ENCODE peak calls at places on chromosome 4, in nine cellular contexts. I, G, F, C, H, V, K, U and Q are unnamed samples.

GRCh38 chr4:26175016-26175786 is 145.6 kb upstream of the RBPJ start:
- DNase-seq in F (no peak), K (no peak), V (no peak), I (no peak), H (no peak), U (no peak), C (no peak), G (no peak), Q (no peak)

GRCh38 chr4:8391972-8392371 is 48.6 kb downstream of the ACOX3 start:
- DNase-seq in I (no peak), V (no peak), U (no peak), H (no peak), C (peak), K (peak), G (no peak), F (peak), Q (no peak)

GRCh38 chr4:101345271-101345595 is 2.1 kb downstream of the PPP3CA start:
- DNase-seq in H (peak), V (no peak), I (no peak), K (peak), U (no peak), C (peak), G (no peak), F (no peak), Q (no peak)

GRCh38 chr4:142414336-142414945 is 431.7 kb downstream of the INPP4B start:
- DNase-seq in I (no peak), H (no peak), V (no peak), U (no peak), F (no peak), C (no peak), K (no peak), G (no peak), Q (no peak)

GRCh38 chr4:87863486-87863885 is 30.7 kb downstream of the MEPE start:
- DNase-seq in F (no peak), C (no peak), G (no peak), U (no peak), K (no peak), H (no peak), I (peak), V (no peak), Q (no peak)

GRCh38 chr4:183362916-183363542 is 40.8 kb upstream of the CLDN24 start:
- DNase-seq in K (no peak), I (peak), V (peak), G (no peak), H (no peak), C (peak), F (no peak), U (peak), Q (no peak)

GRCh38 chr4:89496851-89497250 is 189.3 kb upstream of the GPRIN3 start:
- DNase-seq in V (no peak), G (no peak), I (no peak), C (peak), H (no peak), F (no peak), U (no peak), K (no peak), Q (no peak)

GRCh38 chr4:102684605-102685052 is 76.1 kb downstream of the MANBA start:
- DNase-seq in V (no peak), H (no peak), K (no peak), C (peak), I (no peak), F (peak), G (peak), U (peak), Q (peak)

GRCh38 chr4:41241919-41242318 is 14.8 kb upstream of the UCHL1 start:
- DNase-seq in V (no peak), K (no peak), I (no peak), G (no peak), H (no peak), C (no peak), F (no peak), U (no peak), Q (no peak)

GRCh38 chr4:98421106-98421505 is 159.9 kb downstream of the RAP1GDS1 start:
- DNase-seq in F (no peak), U (no peak), C (peak), G (no peak), H (no peak), V (no peak), K (no peak), I (no peak), Q (no peak)

GRCh38 chr4:122845760-122846159 is 19.1 kb downstream of the FGF2 start:
- DNase-seq in G (no peak), U (no peak), F (no peak), C (no peak), K (no peak), V (no peak), H (no peak), I (no peak), Q (no peak)

GRCh38 chr4:6918345-6918744 is 8.7 kb downstream of the TBC1D14 start:
- DNase-seq in H (no peak), V (no peak), G (no peak), I (no peak), F (no peak), C (no peak), U (no peak), K (peak), Q (no peak)

GRCh38 chr4:26787461-26788340 is 72.9 kb upstream of the STIM2 start:
- DNase-seq in U (peak), G (no peak), C (peak), K (peak), I (peak), F (peak), H (no peak), V (peak), Q (peak)

GRCh38 chr4:25310825-25311210 is 1.8 kb upstream of the ZCCHC4 start:
- DNase-seq in C (no peak), F (no peak), I (no peak), K (peak), V (no peak), H (no peak), U (no peak), G (peak), Q (no peak)

GRCh38 chr4:160319221-160319867 is 1216.5 kb downstream of the RAPGEF2 start:
- DNase-seq in I (no peak), H (no peak), U (peak), K (no peak), F (peak), C (no peak), V (no peak), G (no peak), Q (peak)

GRCh38 chr4:182604161-182604591 is 313.0 kb downstream of the DCTD start:
- DNase-seq in U (no peak), H (no peak), G (no peak), K (no peak), C (peak), I (no peak), F (peak), V (no peak), Q (no peak)

GRCh38 chr4:8330821-8331566 is 61.4 kb downstream of the HTRA3 start:
- DNase-seq in U (no peak), V (no peak), G (no peak), F (no peak), C (peak), K (no peak), H (no peak), I (no peak), Q (no peak)

GRCh38 chr4:157045507-157046127 is 30.3 kb upstream of the GLRB start:
- DNase-seq in G (peak), I (peak), F (peak), C (peak), H (peak), U (peak), K (peak), V (peak), Q (peak)

GRCh38 chr4:78774395-78774794 is 1.8 kb upstream of the BMP2K start:
- DNase-seq in I (no peak), F (no peak), K (peak), H (no peak), G (peak), U (no peak), C (no peak), V (no peak), Q (no peak)
- H3K4me2 ChIP-seq in I (peak), F (no peak), K (peak), H (no peak), G (peak), U (peak), C (peak), V (peak), Q (peak)

DNA sequence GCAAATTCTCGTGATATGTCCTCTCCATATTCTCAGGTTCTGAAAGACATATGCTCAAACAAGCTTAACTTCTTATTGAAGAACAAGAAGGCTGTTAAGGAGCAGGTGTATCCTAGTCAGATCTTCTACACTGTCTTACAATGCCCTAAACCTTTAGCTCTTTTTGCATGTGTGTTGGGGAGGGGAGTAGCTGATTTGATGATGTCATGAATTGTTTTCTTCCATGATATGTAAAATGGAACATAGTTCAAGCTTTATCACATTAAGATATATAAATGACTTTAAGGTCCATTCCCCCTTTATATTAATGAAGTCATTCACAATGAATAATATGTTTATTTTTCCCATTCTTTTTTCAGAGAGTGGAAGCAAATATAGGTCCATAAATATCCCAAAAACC is 332.5 kb upstream of the FAM241A start:
- DNase-seq in K (no peak), U (no peak), F (no peak), V (no peak), H (no peak), C (no peak), I (no peak), G (no peak), Q (no peak)
- TF ChIP-seq EZH2phosphoT487 in K (no peak), U (no peak), F (no peak), V (no peak), H (no peak), C (no peak), I (no peak), G (no peak), Q (no peak)

GRCh38 chr4:2077537-2078460 is 18.7 kb downstream of the NAT8L start:
- DNase-seq in H (no peak), V (no peak), G (no peak), K (no peak), U (no peak), F (no peak), I (no peak), C (no peak), Q (no peak)
- H3K4me2 ChIP-seq in H (no peak), V (no peak), G (no peak), K (no peak), U (no peak), F (no peak), I (no peak), C (no peak), Q (no peak)

DNA sequence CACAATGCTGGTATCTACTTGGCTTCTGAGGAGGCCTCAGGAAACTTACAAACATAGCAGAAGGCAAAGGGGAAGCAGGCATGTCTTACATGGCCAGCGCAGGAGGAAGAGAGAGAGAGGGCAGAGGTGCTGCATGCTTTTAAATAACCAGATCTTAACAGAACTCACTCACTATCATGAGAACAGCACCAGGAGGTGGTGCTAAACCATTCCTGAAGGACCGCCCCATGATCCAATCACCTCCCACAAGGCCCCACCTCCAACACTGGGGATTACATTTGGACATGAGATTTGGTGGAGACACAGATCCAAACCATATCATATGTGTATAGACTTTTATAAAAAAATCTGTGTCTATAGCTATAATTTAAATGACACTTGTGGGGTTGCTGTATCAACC is 48.6 kb upstream of the ERVMER34-1 start:
- DNase-seq in I (peak), V (no peak), U (no peak), C (no peak), F (no peak), G (no peak), K (no peak), H (no peak), Q (no peak)
- TF ChIP-seq EZH2phosphoT487 in I (no peak), V (no peak), U (no peak), C (no peak), F (no peak), G (no peak), K (no peak), H (no peak), Q (no peak)